ENCODE peak calls at places on chromosomes 6 and 20, in five cellular contexts. R, U, X, H and C are unnamed samples.

GRCh38 chr6:20877008-20877937 is 343.0 kb downstream of the CDKAL1 start:
- DNase-seq in R (no peak), U (peak), X (peak), H (no peak), C (peak)

GRCh38 chr20:37316116-37316774 is 26.8 kb downstream of the MANBAL start:
- DNase-seq in R (no peak), U (peak), X (no peak), H (no peak), C (peak)

GRCh38 chr6:113871975-113872374 is 14.8 kb downstream of the MARCKS start:
- DNase-seq in R (no peak), U (no peak), X (no peak), H (no peak), C (no peak)

GRCh38 chr6:33126101-33126714 is 50.4 kb downstream of the HLA-DPB1 start:
- DNase-seq in R (peak), U (peak), X (peak), H (no peak), C (peak)

GRCh38 chr6:4344317-4344899 is 209.0 kb upstream of the ECI2 start:
- DNase-seq in R (no peak), U (no peak), X (no peak), H (peak), C (no peak)

GRCh38 chr6:37021356-37022129 is 16.1 kb downstream of the FGD2 start:
- DNase-seq in R (no peak), U (no peak), X (peak), H (no peak), C (peak)

GRCh38 chr6:91476000-91476399 is 889.1 kb upstream of the MAP3K7 start:
- DNase-seq in R (no peak), U (no peak), X (peak), H (no peak), C (no peak)

GRCh38 chr20:53100476-53100911 is 128.3 kb downstream of the TSHZ2 start:
- DNase-seq in R (no peak), U (no peak), X (no peak), H (no peak), C (no peak)

GRCh38 chr6:129607581-129608186 is 102.3 kb downstream of the ARHGAP18 start:
- DNase-seq in R (no peak), U (no peak), X (peak), H (no peak), C (no peak)

GRCh38 chr6:2562721-2563120 is 188.0 kb downstream of the MYLK4 start:
- DNase-seq in R (no peak), U (no peak), X (no peak), H (peak), C (no peak)

GRCh38 chr20:61933951-61934715 is 131.5 kb downstream of the TAF4 start:
- DNase-seq in R (no peak), U (no peak), X (no peak), H (no peak), C (no peak)

GRCh38 chr6:129643968-129644367 is 66.0 kb downstream of the ARHGAP18 start:
- DNase-seq in R (no peak), U (no peak), X (no peak), H (no peak), C (no peak)

GRCh38 chr6:2715737-2716136 is 35.0 kb downstream of the MYLK4 start:
- DNase-seq in R (no peak), U (no peak), X (no peak), H (no peak), C (peak)

GRCh38 chr20:37349517-37350491 is 3.9 kb downstream of the SRC start:
- DNase-seq in R (no peak), U (peak), X (peak), H (no peak), C (no peak)

GRCh38 chr6:125491860-125492617 is 190.3 kb upstream of the HDDC2 start:
- DNase-seq in R (no peak), U (no peak), X (no peak), H (no peak), C (no peak)

GRCh38 chr20:60764328-60764727 is 487.7 kb upstream of the CDH4 start:
- DNase-seq in R (no peak), U (no peak), X (no peak), H (no peak), C (no peak)

GRCh38 chr20:55253765-55254164 is 751.6 kb downstream of the CBLN4 start:
- DNase-seq in R (no peak), U (no peak), X (no peak), H (no peak), C (no peak)

DNA sequence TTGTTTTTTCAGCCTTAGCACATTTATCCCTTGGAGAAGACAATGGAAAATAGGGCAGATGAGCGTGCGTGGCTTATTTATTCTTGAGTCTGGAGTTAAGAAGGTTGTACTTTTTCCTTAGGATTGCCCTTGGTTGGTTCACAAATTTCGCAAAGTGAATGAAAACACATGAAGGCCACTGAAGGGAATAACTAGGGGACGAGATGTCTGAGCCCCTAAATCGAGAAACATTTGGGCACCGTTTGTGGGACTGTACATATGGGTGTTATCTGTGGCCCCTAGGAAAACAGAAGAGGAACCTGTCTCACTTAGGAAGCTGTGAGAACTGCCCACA is 19.4 kb upstream of the TRIM27 start:
- DNase-seq in R (no peak), U (no peak), X (no peak), H (no peak), C (no peak)
- TF ChIP-seq POLR2A in R (no peak), U (no peak), X (no peak), H (no peak), C (no peak)

GRCh38 chr20:3927486-3928291 is 38.5 kb downstream of the PANK2 start:
- DNase-seq in R (no peak), U (no peak), X (peak), H (no peak), C (no peak)
- TF ChIP-seq POLR2A in R (no peak), U (no peak), X (no peak), H (no peak), C (no peak)

GRCh38 chr6:53750112-53750511 is 44.7 kb upstream of the LRRC1 start:
- DNase-seq in R (no peak), U (no peak), X (no peak), H (no peak), C (no peak)
- TF ChIP-seq POLR2A in R (no peak), U (no peak), X (no peak), H (no peak), C (no peak)

GRCh38 chr6:39114707-39115599 is at the start of gene SAYSD1:
- DNase-seq in R (peak), U (peak), X (peak), H (peak), C (peak)
- TF ChIP-seq POLR2A in R (peak), U (no peak), X (peak), H (peak), C (peak)

GRCh38 chr6:154341326-154341725 is 15.3 kb downstream of the IPCEF1 start:
- DNase-seq in R (no peak), U (no peak), X (no peak), H (no peak), C (no peak)

GRCh38 chr6:154343473-154344308 is 12.9 kb downstream of the IPCEF1 start:
- DNase-seq in R (peak), U (peak), X (peak), H (no peak), C (peak)

GRCh38 chr6:154345811-154346210 is 10.8 kb downstream of the IPCEF1 start:
- DNase-seq in R (no peak), U (no peak), X (no peak), H (no peak), C (no peak)

GRCh38 chr6:154337423-154338005 is 19.1 kb downstream of the IPCEF1 start:
- DNase-seq in R (no peak), U (no peak), X (no peak), H (no peak), C (no peak)

GRCh38 chr6:154341876-154342275 is 14.7 kb downstream of the IPCEF1 start:
- DNase-seq in R (no peak), U (no peak), X (peak), H (no peak), C (no peak)
- TF ChIP-seq POLR2A in R (no peak), U (no peak), X (no peak), H (no peak), C (no peak)

DNA sequence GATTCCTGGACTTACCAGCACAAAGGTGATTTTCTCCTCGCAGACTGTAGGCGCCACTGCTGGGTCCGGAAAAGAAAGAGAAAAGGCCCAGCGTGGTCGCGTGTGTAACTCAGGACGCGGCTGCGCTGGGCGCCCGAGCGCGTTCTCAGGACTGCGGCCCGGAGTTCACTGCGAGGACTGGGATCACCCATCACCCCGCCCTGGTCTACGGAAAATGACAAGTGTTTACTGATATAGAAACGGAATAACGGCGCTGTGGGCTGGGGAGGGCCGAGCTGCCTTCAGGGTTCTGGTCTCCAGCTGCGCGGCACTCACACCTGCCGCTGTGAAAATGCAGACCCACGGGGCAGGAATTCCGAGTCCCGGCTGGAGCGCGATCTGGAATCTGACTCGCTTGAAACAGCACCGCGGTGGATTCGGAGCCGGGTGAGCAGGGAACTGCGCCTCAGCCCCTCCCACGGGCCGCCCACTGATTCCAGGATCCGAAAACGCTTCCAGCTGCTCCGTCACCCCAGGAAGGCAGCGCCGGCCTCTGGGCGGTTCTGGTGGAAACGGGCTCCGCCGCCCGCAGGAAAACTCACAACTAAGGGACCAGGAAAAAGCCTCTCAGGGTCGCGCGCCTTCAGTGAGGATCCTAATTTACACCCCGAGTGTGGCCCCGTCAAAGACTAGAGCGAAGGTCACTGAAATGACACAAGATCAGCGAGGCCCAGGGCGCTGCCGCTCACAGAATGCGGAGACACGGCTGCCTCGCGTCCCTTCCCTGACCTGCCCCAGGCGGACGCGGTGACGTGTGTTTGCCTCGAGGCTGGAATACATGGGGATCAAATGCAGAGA is 34.5 kb downstream of the HLA-A start:
- DNase-seq in R (peak), U (peak), X (peak), H (no peak), C (peak)
- TF ChIP-seq POLR2A in R (peak), U (no peak), X (peak), H (no peak), C (peak)

GRCh38 chr6:149118737-149119653 is 198.5 kb upstream of the TAB2 start:
- DNase-seq in R (no peak), U (no peak), X (no peak), H (no peak), C (no peak)
- TF ChIP-seq POLR2A in R (no peak), U (no peak), X (no peak), H (no peak), C (no peak)

GRCh38 chr6:138105880-138106664 is 1.1 kb downstream of the PERP start:
- DNase-seq in R (no peak), U (no peak), X (peak), H (no peak), C (no peak)
- TF ChIP-seq POLR2A in R (no peak), U (no peak), X (no peak), H (no peak), C (peak)